ENCODE peak calls at places on chromosomes 12 and 14, in four cellular contexts. N is HCT116, L is mesenteric fat pad, O is HuH-7.5. G is an unnamed sample.

GRCh38 chr12:81888341-81888740 is 129.2 kb upstream of the PPFIA2 start:
- DNase-seq in O (no peak), L (no peak), N (no peak), G (no peak)

GRCh38 chr12:123971770-123972447 is 722 bp downstream of the CCDC92 start:
- DNase-seq in O (peak; percentile 28), N (no peak), L (no peak), G (no peak)

GRCh38 chr14:58747181-58747580 is 109.4 kb downstream of the DACT1 start:
- DNase-seq in O (no peak), L (no peak), N (no peak), G (no peak)

GRCh38 chr14:104893435-104894207 is 28.6 kb downstream of the CEP170B start:
- DNase-seq in L (peak; percentile 89), O (no peak), N (no peak), G (no peak)

GRCh38 chr12:83067981-83068380 is 381.3 kb downstream of the TMTC2 start:
- DNase-seq in L (no peak), O (no peak), N (no peak), G (no peak)

GRCh38 chr12:107236824-107237467 is 143.6 kb upstream of the CRY1 start:
- DNase-seq in N (no peak), O (no peak), L (no peak), G (peak; percentile 86)

GRCh38 chr12:28583771-28584261 is 393.6 kb downstream of the CCDC91 start:
- DNase-seq in N (no peak), L (no peak), O (no peak), G (peak; percentile 7)

GRCh38 chr12:49296034-49296835 is 1.3 kb downstream of the PRPH start:
- DNase-seq in N (no peak), L (no peak), O (peak; percentile 97), G (no peak)

GRCh38 chr14:100294213-100294962 is 11.9 kb downstream of the SLC25A29 start:
- DNase-seq in O (no peak), N (no peak), L (peak; percentile 75), G (no peak)

GRCh38 chr12:110860833-110861291 is 14.1 kb downstream of the CCDC63 start:
- DNase-seq in O (no peak), L (no peak), N (no peak), G (no peak)

GRCh38 chr12:3303410-3304136 is 187.4 kb upstream of the PRMT8 start:
- DNase-seq in O (no peak), L (no peak), N (no peak), G (no peak)

GRCh38 chr12:117388865-117389508 is 27.6 kb upstream of the NOS1 start:
- DNase-seq in O (no peak), N (no peak), L (no peak), G (no peak)

GRCh38 chr12:124545508-124546418 is 21.6 kb downstream of the NCOR2 start:
- DNase-seq in O (no peak), L (no peak), N (no peak), G (no peak)

GRCh38 chr14:92962031-92962830 is 39.3 kb downstream of the CHGA start:
- DNase-seq in L (no peak), O (no peak), N (no peak), G (no peak)

GRCh38 chr14:102923920-102924486 is 1.5 kb downstream of the AMN start:
- DNase-seq in O (no peak), N (no peak), L (no peak), G (no peak)

GRCh38 chr14:65255029-65255545 is 152.8 kb upstream of the MAX start:
- DNase-seq in N (peak; percentile 61), L (no peak), O (no peak), G (no peak)

GRCh38 chr12:12079291-12079690 is 8.6 kb downstream of the BCL2L14 start:
- DNase-seq in L (no peak), N (no peak), O (no peak), G (no peak)

GRCh38 chr12:57581802-57582201 is 9.2 kb upstream of the PIP4K2C start:
- DNase-seq in L (no peak), N (no peak), O (no peak), G (no peak)

GRCh38 chr12:109759595-109759994 is 46.0 kb downstream of the FAM222A start:
- DNase-seq in L (peak; percentile 33), N (no peak), O (no peak), G (no peak)

GRCh38 chr12:54405106-54405505 is 14.0 kb downstream of the ITGA5 start:
- DNase-seq in L (no peak), O (no peak), N (no peak), G (no peak)

GRCh38 chr14:23077962-23078361 is 17.0 kb downstream of the ACIN1 start:
- DNase-seq in O (no peak), N (no peak), L (no peak), G (no peak)

GRCh38 chr12:59596232-59597143 is 659 bp downstream of the SLC16A7 start:
- DNase-seq in N (peak; percentile 41), L (peak; percentile 95), O (peak; percentile 25), G (no peak)

GRCh38 chr14:29648045-29648444 is 279.6 kb downstream of the PRKD1 start:
- DNase-seq in L (no peak), N (no peak), O (no peak), G (no peak)

GRCh38 chr14:21070610-21071224 is 613 bp downstream of the ARHGEF40 start:
- DNase-seq in L (peak; percentile 88), N (no peak), O (peak; percentile 59), G (no peak)

GRCh38 chr12:3492868-3493224 is 1.8 kb downstream of the PRMT8 start:
- DNase-seq in N (no peak), L (no peak), O (no peak), G (no peak)

GRCh38 chr12:112781767-112782166 is 9.8 kb upstream of the RPH3A start:
- DNase-seq in O (no peak), N (no peak), L (no peak), G (no peak)

GRCh38 chr12:753401-754237 is 1.2 kb downstream of the WNK1 start:
- DNase-seq in N (no peak), O (peak; percentile 53), L (no peak), G (no peak)

GRCh38 chr12:34598851-34599529 is 576.7 kb downstream of the ALG10 start:
- DNase-seq in L (no peak), O (no peak), N (no peak), G (no peak)

GRCh38 chr14:59482471-59483331 is 1.5 kb downstream of the L3HYPDH start:
- DNase-seq in L (no peak), N (peak; percentile 60), O (no peak), G (peak; percentile 56)

GRCh38 chr12:66776974-66777373 is 98.1 kb upstream of the GRIP1 start:
- DNase-seq in L (no peak), O (no peak), N (no peak), G (no peak)

GRCh38 chr12:11778703-11779102 is 129.2 kb downstream of the ETV6 start:
- DNase-seq in L (no peak), N (no peak), O (no peak), G (no peak)

GRCh38 chr14:100534528-100535286 is 52.5 kb downstream of the BEGAIN start:
- DNase-seq in L (peak; percentile 67), O (no peak), N (no peak), G (no peak)

GRCh38 chr12:128971802-128972201 is 118.5 kb downstream of the GLT1D1 start:
- DNase-seq in O (no peak), N (no peak), L (no peak), G (no peak)

GRCh38 chr14:95362180-95362494 is 42.4 kb upstream of the CLMN start:
- DNase-seq in L (no peak), O (no peak), N (no peak), G (no peak)

GRCh38 chr12:105369014-105369413 is 38.5 kb downstream of the C12orf75 start:
- DNase-seq in L (no peak), N (no peak), O (no peak), G (no peak)

GRCh38 chr12:96766232-96766631 is 140.8 kb upstream of the NEDD1 start:
- DNase-seq in L (no peak), N (no peak), O (no peak), G (no peak)

GRCh38 chr12:108169671-108170070 is 40.6 kb downstream of the WSCD2 start:
- DNase-seq in L (no peak), O (no peak), N (no peak), G (no peak)

G was measured in keratinocyte.